ENCODE peak calls at places on chromosome 2, in eight cellular contexts. One of them, this sample, is unnamed.
A peak's percentile ranks its signal among the peaks of the same experiment; 100 is the strongest.

GRCh38 chr2:174085781-174086180 is 120.6 kb upstream of the SP3 start:
- DNase-seq in iPS DF 6.9: no peak
- DNase-seq in AG09309: no peak
- DNase-seq in psoas muscle: no peak
- DNase-seq in non-pigmented ciliary epithelial cell: no peak
- DNase-seq in Kasumi-1: no peak
- DNase-seq in T-helper 17 cell: no peak
- DNase-seq in HT1080: no peak
- DNase-seq in this sample: no peak

GRCh38 chr2:237530472-237531433 is 35.6 kb upstream of the PRLH start:
- DNase-seq in iPS DF 6.9: no peak
- DNase-seq in AG09309: no peak
- DNase-seq in psoas muscle: no peak
- DNase-seq in non-pigmented ciliary epithelial cell: no peak
- DNase-seq in Kasumi-1: no peak
- DNase-seq in T-helper 17 cell: no peak
- DNase-seq in HT1080: peak; percentile 12
- DNase-seq in this sample: no peak

GRCh38 chr2:53403836-53404413 is 363.7 kb upstream of the CHAC2 start:
- DNase-seq in iPS DF 6.9: no peak
- DNase-seq in AG09309: peak; percentile 39
- DNase-seq in psoas muscle: no peak
- DNase-seq in non-pigmented ciliary epithelial cell: peak; percentile 20
- DNase-seq in Kasumi-1: no peak
- DNase-seq in T-helper 17 cell: no peak
- DNase-seq in HT1080: peak; percentile 81
- DNase-seq in this sample: no peak

GRCh38 chr2:199309973-199310372 is 147.8 kb downstream of the SATB2 start:
- DNase-seq in iPS DF 6.9: no peak
- DNase-seq in AG09309: no peak
- DNase-seq in psoas muscle: no peak
- DNase-seq in non-pigmented ciliary epithelial cell: no peak
- DNase-seq in Kasumi-1: no peak
- DNase-seq in T-helper 17 cell: no peak
- DNase-seq in HT1080: no peak
- DNase-seq in this sample: no peak

GRCh38 chr2:134220525-134220924 is 33.3 kb upstream of the MGAT5 start:
- DNase-seq in iPS DF 6.9: no peak
- DNase-seq in AG09309: no peak
- DNase-seq in psoas muscle: no peak
- DNase-seq in non-pigmented ciliary epithelial cell: no peak
- DNase-seq in Kasumi-1: peak; percentile 87
- DNase-seq in T-helper 17 cell: no peak
- DNase-seq in HT1080: no peak
- DNase-seq in this sample: no peak

GRCh38 chr2:160924936-160925353 is 235.3 kb upstream of the TANK start:
- DNase-seq in iPS DF 6.9: peak; percentile 58
- DNase-seq in AG09309: no peak
- DNase-seq in psoas muscle: no peak
- DNase-seq in non-pigmented ciliary epithelial cell: no peak
- DNase-seq in Kasumi-1: no peak
- DNase-seq in T-helper 17 cell: no peak
- DNase-seq in HT1080: no peak
- DNase-seq in this sample: no peak

GRCh38 chr2:221914334-221914733 is 342.2 kb upstream of the EPHA4 start:
- DNase-seq in iPS DF 6.9: no peak
- DNase-seq in AG09309: no peak
- DNase-seq in psoas muscle: no peak
- DNase-seq in non-pigmented ciliary epithelial cell: no peak
- DNase-seq in Kasumi-1: no peak
- DNase-seq in T-helper 17 cell: no peak
- DNase-seq in HT1080: no peak
- DNase-seq in this sample: peak; percentile 24

GRCh38 chr2:10762651-10763460 is 41.4 kb downstream of the ATP6V1C2 start:
- DNase-seq in iPS DF 6.9: no peak
- DNase-seq in AG09309: no peak
- DNase-seq in psoas muscle: no peak
- DNase-seq in non-pigmented ciliary epithelial cell: no peak
- DNase-seq in Kasumi-1: no peak
- DNase-seq in T-helper 17 cell: no peak
- DNase-seq in HT1080: peak; percentile 14
- DNase-seq in this sample: no peak

GRCh38 chr2:24925815-24926214 is 5.8 kb upstream of the ADCY3 start:
- DNase-seq in iPS DF 6.9: no peak
- DNase-seq in AG09309: no peak
- DNase-seq in psoas muscle: no peak
- DNase-seq in non-pigmented ciliary epithelial cell: no peak
- DNase-seq in Kasumi-1: no peak
- DNase-seq in T-helper 17 cell: no peak
- DNase-seq in HT1080: no peak
- DNase-seq in this sample: no peak

GRCh38 chr2:85468704-85469349 is 50.3 kb downstream of the SH2D6 start:
- DNase-seq in iPS DF 6.9: peak; percentile 22
- DNase-seq in AG09309: no peak
- DNase-seq in psoas muscle: no peak
- DNase-seq in non-pigmented ciliary epithelial cell: no peak
- DNase-seq in Kasumi-1: no peak
- DNase-seq in T-helper 17 cell: no peak
- DNase-seq in HT1080: no peak
- DNase-seq in this sample: peak; percentile 20

GRCh38 chr2:47034973-47035609 is 119.5 kb upstream of the MCFD2 start:
- DNase-seq in iPS DF 6.9: no peak
- DNase-seq in AG09309: no peak
- DNase-seq in psoas muscle: peak; percentile 54
- DNase-seq in non-pigmented ciliary epithelial cell: no peak
- DNase-seq in Kasumi-1: peak; percentile 68
- DNase-seq in T-helper 17 cell: no peak
- DNase-seq in HT1080: no peak
- DNase-seq in this sample: no peak

GRCh38 chr2:135829420-135829983 is 7.5 kb downstream of the LCT start:
- DNase-seq in iPS DF 6.9: no peak
- DNase-seq in AG09309: no peak
- DNase-seq in psoas muscle: no peak
- DNase-seq in non-pigmented ciliary epithelial cell: no peak
- DNase-seq in Kasumi-1: no peak
- DNase-seq in T-helper 17 cell: no peak
- DNase-seq in HT1080: no peak
- DNase-seq in this sample: no peak

GRCh38 chr2:223760838-223761502 is 76.4 kb downstream of the AP1S3 start:
- DNase-seq in iPS DF 6.9: peak; percentile 13
- DNase-seq in AG09309: peak; percentile 41
- DNase-seq in psoas muscle: no peak
- DNase-seq in non-pigmented ciliary epithelial cell: peak; percentile 62
- DNase-seq in Kasumi-1: peak; percentile 15
- DNase-seq in T-helper 17 cell: peak; percentile 8
- DNase-seq in HT1080: peak; percentile 96
- DNase-seq in this sample: peak; percentile 78

GRCh38 chr2:18824317-18824716 is 234.9 kb upstream of the NT5C1B start:
- DNase-seq in iPS DF 6.9: no peak
- DNase-seq in AG09309: no peak
- DNase-seq in psoas muscle: no peak
- DNase-seq in non-pigmented ciliary epithelial cell: no peak
- DNase-seq in Kasumi-1: no peak
- DNase-seq in T-helper 17 cell: no peak
- DNase-seq in HT1080: no peak
- DNase-seq in this sample: no peak

GRCh38 chr2:180707867-180708205 is 272.6 kb upstream of the UBE2E3 start:
- DNase-seq in iPS DF 6.9: no peak
- DNase-seq in AG09309: peak; percentile 80
- DNase-seq in psoas muscle: no peak
- DNase-seq in non-pigmented ciliary epithelial cell: peak; percentile 87
- DNase-seq in Kasumi-1: peak; percentile 81
- DNase-seq in T-helper 17 cell: no peak
- DNase-seq in HT1080: peak; percentile 85
- DNase-seq in this sample: peak; percentile 95

GRCh38 chr2:85148190-85148589 is 15.0 kb downstream of the TCF7L1 start:
- DNase-seq in iPS DF 6.9: no peak
- DNase-seq in AG09309: no peak
- DNase-seq in psoas muscle: no peak
- DNase-seq in non-pigmented ciliary epithelial cell: no peak
- DNase-seq in Kasumi-1: no peak
- DNase-seq in T-helper 17 cell: no peak
- DNase-seq in HT1080: no peak
- DNase-seq in this sample: no peak

GRCh38 chr2:134912406-134912805 is 6.2 kb upstream of the CCNT2 start:
- DNase-seq in iPS DF 6.9: no peak
- DNase-seq in AG09309: no peak
- DNase-seq in psoas muscle: no peak
- DNase-seq in non-pigmented ciliary epithelial cell: no peak
- DNase-seq in Kasumi-1: peak; percentile 41
- DNase-seq in T-helper 17 cell: no peak
- DNase-seq in HT1080: peak; percentile 83
- DNase-seq in this sample: peak; percentile 34

GRCh38 chr2:215363039-215363438 is 51.2 kb downstream of the ATIC start:
- DNase-seq in iPS DF 6.9: no peak
- DNase-seq in AG09309: no peak
- DNase-seq in psoas muscle: no peak
- DNase-seq in non-pigmented ciliary epithelial cell: no peak
- DNase-seq in Kasumi-1: no peak
- DNase-seq in T-helper 17 cell: no peak
- DNase-seq in HT1080: no peak
- DNase-seq in this sample: no peak

GRCh38 chr2:236038096-236038495 is 130.1 kb downstream of the GBX2 start:
- DNase-seq in iPS DF 6.9: no peak
- DNase-seq in AG09309: no peak
- DNase-seq in psoas muscle: no peak
- DNase-seq in non-pigmented ciliary epithelial cell: no peak
- DNase-seq in Kasumi-1: no peak
- DNase-seq in T-helper 17 cell: no peak
- DNase-seq in HT1080: no peak
- DNase-seq in this sample: no peak

GRCh38 chr2:6977095-6977777 is 60.0 kb downstream of the RNF144A start:
- DNase-seq in iPS DF 6.9: no peak
- DNase-seq in AG09309: no peak
- DNase-seq in psoas muscle: peak; percentile 59
- DNase-seq in non-pigmented ciliary epithelial cell: no peak
- DNase-seq in Kasumi-1: no peak
- DNase-seq in T-helper 17 cell: no peak
- DNase-seq in HT1080: no peak
- DNase-seq in this sample: no peak

GRCh38 chr2:121245913-121246312 is 39.1 kb downstream of the TFCP2L1 start:
- DNase-seq in iPS DF 6.9: no peak
- DNase-seq in AG09309: no peak
- DNase-seq in psoas muscle: no peak
- DNase-seq in non-pigmented ciliary epithelial cell: no peak
- DNase-seq in Kasumi-1: no peak
- DNase-seq in T-helper 17 cell: no peak
- DNase-seq in HT1080: no peak
- DNase-seq in this sample: no peak

GRCh38 chr2:61536086-61536722 is 2.0 kb downstream of the XPO1 start:
- DNase-seq in iPS DF 6.9: no peak
- DNase-seq in AG09309: no peak
- DNase-seq in psoas muscle: no peak
- DNase-seq in non-pigmented ciliary epithelial cell: no peak
- DNase-seq in Kasumi-1: peak; percentile 49
- DNase-seq in T-helper 17 cell: no peak
- DNase-seq in HT1080: no peak
- DNase-seq in this sample: no peak

GRCh38 chr2:224781400-224781799 is 65.2 kb upstream of the CCDC195 start:
- DNase-seq in iPS DF 6.9: no peak
- DNase-seq in AG09309: no peak
- DNase-seq in psoas muscle: no peak
- DNase-seq in non-pigmented ciliary epithelial cell: no peak
- DNase-seq in Kasumi-1: no peak
- DNase-seq in T-helper 17 cell: no peak
- DNase-seq in HT1080: no peak
- DNase-seq in this sample: no peak

GRCh38 chr2:20422679-20423271 is 24.1 kb upstream of the RHOB start:
- DNase-seq in iPS DF 6.9: no peak
- DNase-seq in AG09309: no peak
- DNase-seq in psoas muscle: no peak
- DNase-seq in non-pigmented ciliary epithelial cell: no peak
- DNase-seq in Kasumi-1: no peak
- DNase-seq in T-helper 17 cell: no peak
- DNase-seq in HT1080: no peak
- DNase-seq in this sample: no peak

GRCh38 chr2:241636182-241636982 is 576 bp downstream of the THAP4 start:
- DNase-seq in iPS DF 6.9: no peak
- DNase-seq in AG09309: no peak
- DNase-seq in psoas muscle: peak; percentile 55
- DNase-seq in non-pigmented ciliary epithelial cell: no peak
- DNase-seq in Kasumi-1: peak; percentile 2
- DNase-seq in T-helper 17 cell: no peak
- DNase-seq in HT1080: peak; percentile 36
- DNase-seq in this sample: no peak

GRCh38 chr2:19100570-19100969 is 257.9 kb downstream of the OSR1 start:
- DNase-seq in iPS DF 6.9: no peak
- DNase-seq in AG09309: no peak
- DNase-seq in psoas muscle: no peak
- DNase-seq in non-pigmented ciliary epithelial cell: no peak
- DNase-seq in Kasumi-1: no peak
- DNase-seq in T-helper 17 cell: no peak
- DNase-seq in HT1080: no peak
- DNase-seq in this sample: no peak

GRCh38 chr2:86028763-86029381 is 76.8 kb downstream of the POLR1A start:
- DNase-seq in iPS DF 6.9: no peak
- DNase-seq in AG09309: no peak
- DNase-seq in psoas muscle: peak; percentile 85
- DNase-seq in non-pigmented ciliary epithelial cell: no peak
- DNase-seq in Kasumi-1: no peak
- DNase-seq in T-helper 17 cell: no peak
- DNase-seq in HT1080: no peak
- DNase-seq in this sample: no peak

GRCh38 chr2:240460781-240461431 is 25.4 kb downstream of the GPC1 start:
- DNase-seq in iPS DF 6.9: no peak
- DNase-seq in AG09309: no peak
- DNase-seq in psoas muscle: peak; percentile 12
- DNase-seq in non-pigmented ciliary epithelial cell: no peak
- DNase-seq in Kasumi-1: no peak
- DNase-seq in T-helper 17 cell: no peak
- DNase-seq in HT1080: no peak
- DNase-seq in this sample: no peak

GRCh38 chr2:158457092-158457825 is 507 bp downstream of the PKP4 start:
- DNase-seq in iPS DF 6.9: no peak
- DNase-seq in AG09309: no peak
- DNase-seq in psoas muscle: peak; percentile 60
- DNase-seq in non-pigmented ciliary epithelial cell: no peak
- DNase-seq in Kasumi-1: peak; percentile 80
- DNase-seq in T-helper 17 cell: peak; percentile 32
- DNase-seq in HT1080: peak; percentile 54
- DNase-seq in this sample: no peak

GRCh38 chr2:170928036-170928823 is 823 bp upstream of the GORASP2 start:
- DNase-seq in iPS DF 6.9: no peak
- DNase-seq in AG09309: no peak
- DNase-seq in psoas muscle: no peak
- DNase-seq in non-pigmented ciliary epithelial cell: no peak
- DNase-seq in Kasumi-1: peak; percentile 32
- DNase-seq in T-helper 17 cell: no peak
- DNase-seq in HT1080: peak; percentile 50
- DNase-seq in this sample: no peak

GRCh38 chr2:105344704-105345345 is 7.5 kb downstream of the C2orf49 start:
- DNase-seq in iPS DF 6.9: no peak
- DNase-seq in AG09309: peak; percentile 10
- DNase-seq in psoas muscle: no peak
- DNase-seq in non-pigmented ciliary epithelial cell: no peak
- DNase-seq in Kasumi-1: peak; percentile 58
- DNase-seq in T-helper 17 cell: no peak
- DNase-seq in HT1080: no peak
- DNase-seq in this sample: no peak

GRCh38 chr2:56382466-56382865 is 198.7 kb downstream of the CCDC85A start:
- DNase-seq in iPS DF 6.9: no peak
- DNase-seq in AG09309: no peak
- DNase-seq in psoas muscle: no peak
- DNase-seq in non-pigmented ciliary epithelial cell: no peak
- DNase-seq in Kasumi-1: no peak
- DNase-seq in T-helper 17 cell: no peak
- DNase-seq in HT1080: no peak
- DNase-seq in this sample: no peak

GRCh38 chr2:12399244-12399643 is 317.5 kb upstream of the TRIB2 start:
- DNase-seq in iPS DF 6.9: no peak
- DNase-seq in AG09309: no peak
- DNase-seq in psoas muscle: no peak
- DNase-seq in non-pigmented ciliary epithelial cell: no peak
- DNase-seq in Kasumi-1: no peak
- DNase-seq in T-helper 17 cell: no peak
- DNase-seq in HT1080: no peak
- DNase-seq in this sample: no peak

GRCh38 chr2:16650287-16651249 is 15.1 kb downstream of the CYRIA start:
- DNase-seq in iPS DF 6.9: no peak
- DNase-seq in AG09309: no peak
- DNase-seq in psoas muscle: no peak
- DNase-seq in non-pigmented ciliary epithelial cell: no peak
- DNase-seq in Kasumi-1: no peak
- DNase-seq in T-helper 17 cell: no peak
- DNase-seq in HT1080: peak; percentile 72
- DNase-seq in this sample: no peak